ENCODE peak calls at places on chromosomes 13 and 19, in nine cellular contexts. V is GM12865; A is fibroblast of pulmonary artery; K is HFF-Myc; U is adrenal gland; T is Calu3; Z is IMR-90; L is central memory CD8-positive, alpha-beta T cell; S is activated T-helper 9 cell treated with anti-CD3 and anti-CD28 coated beads, Interleukin-2, amount 50 U/mL, for 16 hours. B is an unnamed sample.

GRCh38 chr19:46624958-46625661 is at the start of gene PTGIR:
- DNase-seq in V (peak), A (peak), K (peak), U (peak), T (no peak), Z (peak), L (no peak), S (no peak), B (no peak)

GRCh38 chr13:27012482-27013197 is 159.0 kb downstream of the USP12 start:
- DNase-seq in V (no peak), A (peak), K (peak), U (peak), T (no peak), Z (peak), L (no peak), S (no peak), B (no peak)

GRCh38 chr19:28039677-28040381 is 1173.1 kb downstream of the UQCRFS1 start:
- DNase-seq in V (peak), A (no peak), K (no peak), U (peak), T (no peak), Z (no peak), L (no peak), S (no peak), B (no peak)

GRCh38 chr13:90552702-90553101 is 794.8 kb upstream of the MIR17HG start:
- DNase-seq in V (no peak), A (no peak), K (no peak), U (no peak), T (no peak), Z (no peak), L (no peak), S (no peak), B (no peak)

GRCh38 chr19:46475976-46476375 is 4.6 kb upstream of the PNMA8A start:
- DNase-seq in V (no peak), A (no peak), K (no peak), U (no peak), T (no peak), Z (peak), L (no peak), S (no peak), B (no peak)

GRCh38 chr13:91031508-91031907 is 316.0 kb upstream of the MIR17HG start:
- DNase-seq in V (no peak), A (no peak), K (no peak), U (no peak), T (no peak), Z (no peak), L (no peak), S (no peak), B (no peak)

GRCh38 chr19:46861691-46862503 is 1.1 kb downstream of the ARHGAP35 start:
- DNase-seq in V (peak), A (no peak), K (no peak), U (peak), T (peak), Z (no peak), L (no peak), S (no peak), B (no peak)

GRCh38 chr19:10533656-10534386 is 9.9 kb upstream of the ATG4D start:
- DNase-seq in V (no peak), A (peak), K (no peak), U (no peak), T (no peak), Z (peak), L (no peak), S (no peak), B (no peak)

GRCh38 chr13:40149611-40150283 is 494.3 kb downstream of the COG6 start:
- DNase-seq in V (no peak), A (peak), K (peak), U (peak), T (no peak), Z (peak), L (no peak), S (no peak), B (no peak)

GRCh38 chr13:70390064-70390463 is 281.8 kb upstream of the KLHL1 start:
- DNase-seq in V (no peak), A (no peak), K (no peak), U (no peak), T (no peak), Z (no peak), L (no peak), S (no peak), B (no peak)